ENCODE peak calls at places on chromosomes 11 and 22, in five cellular contexts. E, B, Q, S and U are unnamed samples.
A peak's percentile ranks its signal among the peaks of the same experiment; 100 is the strongest.

GRCh38 chr11:125228425-125228824 is 63.9 kb downstream of the PKNOX2 start:
- DNase-seq in E (peak; percentile 65), B (no peak), S (no peak), Q (no peak), U (no peak)

GRCh38 chr22:28899199-28899853 is 16.0 kb downstream of the ZNRF3 start:
- DNase-seq in E (peak; percentile 51), Q (peak; percentile 79), S (no peak), B (no peak), U (no peak)

GRCh38 chr11:125263268-125263790 is 98.8 kb downstream of the PKNOX2 start:
- DNase-seq in S (peak; percentile 36), E (peak; percentile 33), Q (peak; percentile 81), B (no peak), U (peak; percentile 99)

GRCh38 chr11:118295834-118296454 is 8.6 kb upstream of the CD3E start:
- DNase-seq in B (no peak), S (no peak), E (peak; percentile 90), Q (no peak), U (peak; percentile 41)

GRCh38 chr22:32847067-32847491 is 45.6 kb downstream of the TIMP3 start:
- DNase-seq in S (no peak), Q (no peak), E (no peak), B (no peak), U (no peak)

GRCh38 chr11:96051820-96052219 is 127.9 kb upstream of the MTMR2 start:
- DNase-seq in S (no peak), Q (no peak), E (no peak), B (no peak), U (no peak)

GRCh38 chr22:45608763-45609180 is 62.9 kb upstream of the ATXN10 start:
- DNase-seq in S (no peak), B (no peak), E (peak; percentile 95), Q (no peak), U (no peak)

GRCh38 chr11:112128483-112129121 is 35.3 kb downstream of the IL18 start:
- DNase-seq in S (peak; percentile 87), Q (no peak), E (peak; percentile 85), B (no peak), U (peak; percentile 62)

GRCh38 chr11:35567737-35568465 is 42.5 kb upstream of the PAMR1 start:
- DNase-seq in B (no peak), E (peak; percentile 4), S (no peak), Q (no peak), U (no peak)

GRCh38 chr22:29060251-29060650 is 1.4 kb downstream of the C22orf31 start:
- DNase-seq in B (no peak), Q (no peak), E (no peak), S (no peak), U (no peak)